ENCODE peak calls at places on chromosome 18, in six cellular contexts. One of them, this sample, is unnamed.

GRCh38 chr18:9934274-9934673 is 20.5 kb downstream of the VAPA start:
- DNase-seq in upper lobe of left lung: no peak
- DNase-seq in AG09309: no peak
- DNase-seq in cardiac muscle cell: no peak
- DNase-seq in SK-N-SH: no peak
- DNase-seq in heart left ventricle: no peak
- DNase-seq in this sample: no peak

GRCh38 chr18:61606068-61606660 is 272.9 kb downstream of the CDH20 start:
- DNase-seq in upper lobe of left lung: peak; percentile 23
- DNase-seq in SK-N-SH: no peak
- DNase-seq in heart left ventricle: peak; percentile 53
- DNase-seq in AG09309: no peak
- DNase-seq in cardiac muscle cell: peak; percentile 54
- DNase-seq in this sample: no peak

GRCh38 chr18:42045346-42045745 is 90.3 kb downstream of the PIK3C3 start:
- DNase-seq in cardiac muscle cell: no peak
- DNase-seq in SK-N-SH: no peak
- DNase-seq in upper lobe of left lung: no peak
- DNase-seq in heart left ventricle: no peak
- DNase-seq in AG09309: no peak
- DNase-seq in this sample: no peak

GRCh38 chr18:35289293-35290069 is 548 bp downstream of the ZSCAN30 start:
- DNase-seq in upper lobe of left lung: peak; percentile 42
- DNase-seq in heart left ventricle: no peak
- DNase-seq in cardiac muscle cell: peak; percentile 1
- DNase-seq in AG09309: no peak
- DNase-seq in SK-N-SH: peak; percentile 30
- DNase-seq in this sample: no peak

GRCh38 chr18:57881818-57882413 is 78.8 kb upstream of the ATP8B1 start:
- DNase-seq in upper lobe of left lung: peak; percentile 65
- DNase-seq in heart left ventricle: peak; percentile 65
- DNase-seq in SK-N-SH: peak; percentile 57
- DNase-seq in AG09309: peak; percentile 59
- DNase-seq in cardiac muscle cell: peak; percentile 82
- DNase-seq in this sample: peak; percentile 72

GRCh38 chr18:34709631-34710429 is at the start of gene DTNA:
- DNase-seq in heart left ventricle: no peak
- DNase-seq in SK-N-SH: peak; percentile 18
- DNase-seq in AG09309: peak; percentile 92
- DNase-seq in upper lobe of left lung: no peak
- DNase-seq in cardiac muscle cell: peak; percentile 32
- DNase-seq in this sample: peak; percentile 83

GRCh38 chr18:40685241-40685640 is 1269.8 kb upstream of the PIK3C3 start:
- DNase-seq in upper lobe of left lung: no peak
- DNase-seq in heart left ventricle: no peak
- DNase-seq in AG09309: no peak
- DNase-seq in cardiac muscle cell: no peak
- DNase-seq in SK-N-SH: no peak
- DNase-seq in this sample: no peak

GRCh38 chr18:12005542-12006487 is 24.5 kb downstream of the IMPA2 start:
- DNase-seq in heart left ventricle: no peak
- DNase-seq in AG09309: no peak
- DNase-seq in cardiac muscle cell: no peak
- DNase-seq in upper lobe of left lung: no peak
- DNase-seq in SK-N-SH: no peak
- DNase-seq in this sample: no peak

GRCh38 chr18:22199005-22199404 is 29.6 kb downstream of the GATA6 start:
- DNase-seq in AG09309: no peak
- DNase-seq in upper lobe of left lung: no peak
- DNase-seq in SK-N-SH: no peak
- DNase-seq in heart left ventricle: no peak
- DNase-seq in cardiac muscle cell: no peak
- DNase-seq in this sample: no peak

GRCh38 chr18:55998071-55998522 is 410.1 kb upstream of the TCF4 start:
- DNase-seq in heart left ventricle: peak; percentile 10
- DNase-seq in AG09309: peak; percentile 59
- DNase-seq in SK-N-SH: peak; percentile 51
- DNase-seq in cardiac muscle cell: peak; percentile 19
- DNase-seq in upper lobe of left lung: no peak
- DNase-seq in this sample: no peak

GRCh38 chr18:28175047-28175929 is 1.6 kb downstream of the CDH2 start:
- DNase-seq in SK-N-SH: peak; percentile 71
- DNase-seq in upper lobe of left lung: no peak
- DNase-seq in cardiac muscle cell: peak; percentile 91
- DNase-seq in heart left ventricle: peak; percentile 33
- DNase-seq in AG09309: no peak
- DNase-seq in this sample: no peak

GRCh38 chr18:57561728-57562423 is 24.6 kb downstream of the FECH start:
- DNase-seq in heart left ventricle: no peak
- DNase-seq in upper lobe of left lung: no peak
- DNase-seq in SK-N-SH: peak; percentile 68
- DNase-seq in cardiac muscle cell: peak; percentile 66
- DNase-seq in AG09309: no peak
- DNase-seq in this sample: no peak

GRCh38 chr18:10321576-10321975 is 132.9 kb upstream of the APCDD1 start:
- DNase-seq in SK-N-SH: no peak
- DNase-seq in cardiac muscle cell: no peak
- DNase-seq in upper lobe of left lung: no peak
- DNase-seq in AG09309: no peak
- DNase-seq in heart left ventricle: no peak
- DNase-seq in this sample: no peak

GRCh38 chr18:46169464-46169941 is 65.3 kb downstream of the HAUS1 start:
- DNase-seq in SK-N-SH: no peak
- DNase-seq in heart left ventricle: no peak
- DNase-seq in upper lobe of left lung: no peak
- DNase-seq in cardiac muscle cell: no peak
- DNase-seq in AG09309: peak; percentile 23
- DNase-seq in this sample: peak; percentile 27

GRCh38 chr18:21597616-21598015 is 2.9 kb downstream of the ESCO1 start:
- DNase-seq in cardiac muscle cell: no peak
- DNase-seq in SK-N-SH: no peak
- DNase-seq in upper lobe of left lung: no peak
- DNase-seq in heart left ventricle: no peak
- DNase-seq in AG09309: no peak
- DNase-seq in this sample: no peak

GRCh38 chr18:34661464-34662087 is 48.5 kb upstream of the DTNA start:
- DNase-seq in SK-N-SH: peak; percentile 55
- DNase-seq in upper lobe of left lung: no peak
- DNase-seq in AG09309: no peak
- DNase-seq in cardiac muscle cell: peak; percentile 59
- DNase-seq in heart left ventricle: no peak
- DNase-seq in this sample: peak; percentile 7

GRCh38 chr18:57434177-57434535 is 1.0 kb upstream of the ONECUT2 start:
- DNase-seq in AG09309: no peak
- DNase-seq in heart left ventricle: no peak
- DNase-seq in cardiac muscle cell: no peak
- DNase-seq in SK-N-SH: no peak
- DNase-seq in upper lobe of left lung: no peak
- DNase-seq in this sample: no peak

GRCh38 chr18:32730620-32731021 is 42.2 kb downstream of the KLHL14 start:
- DNase-seq in upper lobe of left lung: no peak
- DNase-seq in cardiac muscle cell: no peak
- DNase-seq in heart left ventricle: no peak
- DNase-seq in SK-N-SH: no peak
- DNase-seq in AG09309: no peak
- DNase-seq in this sample: no peak

GRCh38 chr18:70398076-70398475 is 109.2 kb downstream of the SOCS6 start:
- DNase-seq in cardiac muscle cell: no peak
- DNase-seq in AG09309: no peak
- DNase-seq in SK-N-SH: no peak
- DNase-seq in heart left ventricle: no peak
- DNase-seq in upper lobe of left lung: no peak
- DNase-seq in this sample: no peak

GRCh38 chr18:69469444-69469919 is 68.8 kb downstream of the DOK6 start:
- DNase-seq in SK-N-SH: peak; percentile 29
- DNase-seq in AG09309: no peak
- DNase-seq in cardiac muscle cell: no peak
- DNase-seq in upper lobe of left lung: no peak
- DNase-seq in heart left ventricle: no peak
- DNase-seq in this sample: no peak

GRCh38 chr18:61750840-61751668 is 141.8 kb downstream of the RNF152 start:
- DNase-seq in heart left ventricle: no peak
- DNase-seq in upper lobe of left lung: no peak
- DNase-seq in cardiac muscle cell: peak; percentile 57
- DNase-seq in AG09309: no peak
- DNase-seq in SK-N-SH: no peak
- DNase-seq in this sample: no peak

GRCh38 chr18:11994346-11994707 is 13.0 kb downstream of the IMPA2 start:
- DNase-seq in heart left ventricle: no peak
- DNase-seq in AG09309: peak; percentile 46
- DNase-seq in SK-N-SH: no peak
- DNase-seq in upper lobe of left lung: peak; percentile 82
- DNase-seq in cardiac muscle cell: no peak
- DNase-seq in this sample: no peak

GRCh38 chr18:42813570-42813969 is 301.9 kb downstream of the RIT2 start:
- DNase-seq in heart left ventricle: no peak
- DNase-seq in upper lobe of left lung: no peak
- DNase-seq in cardiac muscle cell: no peak
- DNase-seq in AG09309: no peak
- DNase-seq in SK-N-SH: no peak
- DNase-seq in this sample: no peak

GRCh38 chr18:26685438-26686173 is 137.3 kb upstream of the KCTD1 start:
- DNase-seq in heart left ventricle: no peak
- DNase-seq in cardiac muscle cell: peak; percentile 38
- DNase-seq in SK-N-SH: peak; percentile 14
- DNase-seq in upper lobe of left lung: peak; percentile 52
- DNase-seq in AG09309: no peak
- DNase-seq in this sample: no peak

GRCh38 chr18:63953811-63954210 is 4.7 kb downstream of the HMSD start:
- DNase-seq in SK-N-SH: no peak
- DNase-seq in cardiac muscle cell: peak; percentile 36
- DNase-seq in AG09309: no peak
- DNase-seq in heart left ventricle: no peak
- DNase-seq in upper lobe of left lung: no peak
- DNase-seq in this sample: no peak

GRCh38 chr18:63951302-63951705 is 2.2 kb downstream of the HMSD start:
- DNase-seq in upper lobe of left lung: no peak
- DNase-seq in cardiac muscle cell: no peak
- DNase-seq in AG09309: no peak
- DNase-seq in heart left ventricle: no peak
- DNase-seq in SK-N-SH: no peak
- DNase-seq in this sample: no peak

GRCh38 chr18:63947051-63947790 is 1.9 kb upstream of the HMSD start:
- DNase-seq in cardiac muscle cell: no peak
- DNase-seq in AG09309: no peak
- DNase-seq in upper lobe of left lung: no peak
- DNase-seq in heart left ventricle: no peak
- DNase-seq in SK-N-SH: no peak
- DNase-seq in this sample: no peak

GRCh38 chr18:63949068-63949737 is at the start of gene HMSD:
- DNase-seq in upper lobe of left lung: peak; percentile 88
- DNase-seq in AG09309: no peak
- DNase-seq in heart left ventricle: peak; percentile 23
- DNase-seq in cardiac muscle cell: peak; percentile 62
- DNase-seq in SK-N-SH: peak; percentile 56
- DNase-seq in this sample: no peak
- H3K4me3 ChIP-seq in upper lobe of left lung: peak within 1 kb of the TSS; percentile 34
- H3K4me3 ChIP-seq in AG09309: no peak within 1 kb of the TSS
- H3K4me3 ChIP-seq in heart left ventricle: peak within 1 kb of the TSS; percentile 55
- H3K4me3 ChIP-seq in cardiac muscle cell: peak within 1 kb of the TSS; percentile 15
- H3K4me3 ChIP-seq in SK-N-SH: no peak within 1 kb of the TSS
- H3K4me3 ChIP-seq in this sample: peak within 1 kb of the TSS; percentile 54

GRCh38 chr18:23779696-23780303 is 90.5 kb downstream of the LAMA3 start:
- DNase-seq in AG09309: no peak
- DNase-seq in SK-N-SH: no peak
- DNase-seq in cardiac muscle cell: peak; percentile 30
- DNase-seq in upper lobe of left lung: no peak
- DNase-seq in heart left ventricle: no peak
- DNase-seq in this sample: no peak
- TF ChIP-seq CTCF in AG09309: no peak
- TF ChIP-seq CTCF in SK-N-SH: peak; percentile 18
- TF ChIP-seq CTCF in cardiac muscle cell: no peak
- TF ChIP-seq CTCF in upper lobe of left lung: no peak
- TF ChIP-seq CTCF in heart left ventricle: no peak
- TF ChIP-seq CTCF in this sample: no peak

GRCh38 chr18:59086522-59086921 is 53.2 kb upstream of the SEC11C start:
- DNase-seq in heart left ventricle: no peak
- DNase-seq in upper lobe of left lung: no peak
- DNase-seq in SK-N-SH: no peak
- DNase-seq in AG09309: no peak
- DNase-seq in cardiac muscle cell: no peak
- DNase-seq in this sample: no peak

GRCh38 chr18:59085126-59085794 is 54.4 kb upstream of the SEC11C start:
- DNase-seq in AG09309: no peak
- DNase-seq in heart left ventricle: no peak
- DNase-seq in SK-N-SH: no peak
- DNase-seq in upper lobe of left lung: no peak
- DNase-seq in cardiac muscle cell: no peak
- DNase-seq in this sample: no peak

GRCh38 chr18:59087391-59087790 is 52.3 kb upstream of the SEC11C start:
- DNase-seq in heart left ventricle: no peak
- DNase-seq in AG09309: no peak
- DNase-seq in upper lobe of left lung: no peak
- DNase-seq in SK-N-SH: no peak
- DNase-seq in cardiac muscle cell: no peak
- DNase-seq in this sample: no peak

GRCh38 chr18:59085797-59086196 is 53.9 kb upstream of the SEC11C start:
- DNase-seq in cardiac muscle cell: no peak
- DNase-seq in AG09309: peak; percentile 16
- DNase-seq in SK-N-SH: no peak
- DNase-seq in heart left ventricle: no peak
- DNase-seq in upper lobe of left lung: no peak
- DNase-seq in this sample: no peak

DNA sequence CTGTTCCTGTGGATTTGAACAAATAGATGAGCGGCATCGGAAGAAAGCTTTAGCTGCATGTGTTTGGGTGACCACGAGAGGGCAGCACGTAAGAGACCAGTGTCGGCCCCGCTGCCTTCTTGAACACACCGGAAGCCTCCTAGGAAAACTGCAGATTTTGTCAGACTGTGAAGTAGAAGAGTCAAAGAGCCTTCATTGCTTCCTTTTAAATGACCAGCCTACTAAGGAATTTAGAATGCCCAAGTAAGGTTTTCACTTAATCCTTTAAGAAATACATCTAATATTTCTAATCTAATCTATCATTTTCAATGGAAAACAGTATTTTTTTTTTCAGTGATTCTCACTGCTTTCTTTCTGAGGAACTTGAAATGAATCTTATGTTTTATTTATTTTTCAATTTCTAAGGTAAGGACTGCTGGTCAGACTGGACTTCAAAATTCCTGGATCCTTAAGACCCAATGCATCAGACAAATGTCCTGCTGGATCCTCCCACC is 55.4 kb upstream of the SEC11C start:
- DNase-seq in SK-N-SH: peak; percentile 74
- DNase-seq in AG09309: peak; percentile 42
- DNase-seq in heart left ventricle: peak; percentile 64
- DNase-seq in cardiac muscle cell: peak; percentile 86
- DNase-seq in upper lobe of left lung: peak; percentile 66
- DNase-seq in this sample: peak; percentile 34
- H3K4me3 ChIP-seq in SK-N-SH: no peak overlapping the region
- H3K4me3 ChIP-seq in AG09309: no peak overlapping the region
- H3K4me3 ChIP-seq in heart left ventricle: no peak overlapping the region
- H3K4me3 ChIP-seq in cardiac muscle cell: no peak overlapping the region
- H3K4me3 ChIP-seq in upper lobe of left lung: no peak overlapping the region
- H3K4me3 ChIP-seq in this sample: no peak overlapping the region

DNA sequence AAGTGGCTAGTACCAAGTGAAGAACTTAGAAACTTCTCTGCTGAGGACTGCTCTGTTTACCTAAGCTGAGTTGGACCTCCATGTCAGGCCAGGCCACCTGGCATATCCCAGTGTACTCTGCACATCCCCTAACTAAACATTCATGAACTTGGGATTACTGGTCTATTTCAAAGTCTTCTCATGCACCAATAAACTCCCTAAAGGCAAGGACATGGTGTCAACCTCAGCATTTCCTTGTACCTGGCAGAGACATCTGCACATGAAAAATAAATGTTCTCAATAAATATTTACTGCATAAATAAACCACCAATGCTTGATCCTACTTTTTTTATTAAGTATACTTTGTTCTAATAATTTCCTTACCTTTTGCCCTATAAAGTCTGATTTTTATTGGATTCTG is 124.8 kb downstream of the LAMA1 start:
- DNase-seq in AG09309: no peak
- DNase-seq in upper lobe of left lung: no peak
- DNase-seq in heart left ventricle: no peak
- DNase-seq in SK-N-SH: no peak
- DNase-seq in cardiac muscle cell: no peak
- DNase-seq in this sample: no peak
- TF ChIP-seq CTCF in AG09309: no peak
- TF ChIP-seq CTCF in upper lobe of left lung: no peak
- TF ChIP-seq CTCF in heart left ventricle: no peak
- TF ChIP-seq CTCF in SK-N-SH: no peak
- TF ChIP-seq CTCF in cardiac muscle cell: no peak
- TF ChIP-seq CTCF in this sample: no peak

This sample was measured in AG04450.